ENCODE peak calls at places on chromosome 1, in ten cellular contexts. One of them, this sample, is unnamed.

GRCh38 chr1:236214761-236215160 is 67.0 kb downstream of the ERO1B start:
- DNase-seq in Panc1: no peak
- DNase-seq in BE2C: no peak
- DNase-seq in Caco-2: no peak
- DNase-seq in GM12864: no peak
- DNase-seq in NB4: no peak
- DNase-seq in AG04450: no peak
- DNase-seq in IMR-90: no peak
- DNase-seq in lower lobe of right lung: no peak
- DNase-seq in epithelial cell of esophagus: no peak
- DNase-seq in this sample: no peak

GRCh38 chr1:6041432-6042062 is 4.1 kb upstream of the KCNAB2 start:
- DNase-seq in Panc1: no peak
- DNase-seq in BE2C: peak; percentile 72
- DNase-seq in Caco-2: no peak
- DNase-seq in GM12864: no peak
- DNase-seq in NB4: peak; percentile 46
- DNase-seq in AG04450: no peak
- DNase-seq in IMR-90: no peak
- DNase-seq in lower lobe of right lung: peak; percentile 70
- DNase-seq in epithelial cell of esophagus: peak; percentile 46
- DNase-seq in this sample: no peak

GRCh38 chr1:220680085-220680687 is 10.0 kb upstream of the C1orf115 start:
- DNase-seq in Panc1: peak; percentile 41
- DNase-seq in BE2C: peak; percentile 26
- DNase-seq in Caco-2: no peak
- DNase-seq in GM12864: peak; percentile 29
- DNase-seq in NB4: peak; percentile 48
- DNase-seq in AG04450: no peak
- DNase-seq in IMR-90: peak; percentile 19
- DNase-seq in lower lobe of right lung: no peak
- DNase-seq in epithelial cell of esophagus: peak; percentile 58
- DNase-seq in this sample: peak; percentile 56

GRCh38 chr1:61606448-61607312 is 118.3 kb downstream of the TM2D1 start:
- DNase-seq in Panc1: no peak
- DNase-seq in BE2C: no peak
- DNase-seq in Caco-2: no peak
- DNase-seq in GM12864: no peak
- DNase-seq in NB4: no peak
- DNase-seq in AG04450: no peak
- DNase-seq in IMR-90: no peak
- DNase-seq in lower lobe of right lung: peak; percentile 51
- DNase-seq in epithelial cell of esophagus: peak; percentile 94
- DNase-seq in this sample: no peak

GRCh38 chr1:174794861-174795260 is 204.9 kb upstream of the CACYBP start:
- DNase-seq in Panc1: no peak
- DNase-seq in BE2C: no peak
- DNase-seq in Caco-2: no peak
- DNase-seq in GM12864: no peak
- DNase-seq in NB4: no peak
- DNase-seq in AG04450: no peak
- DNase-seq in IMR-90: no peak
- DNase-seq in lower lobe of right lung: no peak
- DNase-seq in epithelial cell of esophagus: no peak
- DNase-seq in this sample: no peak

GRCh38 chr1:38138498-38139233 is 92.1 kb upstream of the POU3F1 start:
- DNase-seq in Panc1: peak; percentile 77
- DNase-seq in BE2C: no peak
- DNase-seq in Caco-2: no peak
- DNase-seq in GM12864: no peak
- DNase-seq in NB4: no peak
- DNase-seq in AG04450: peak; percentile 96
- DNase-seq in IMR-90: peak; percentile 97
- DNase-seq in lower lobe of right lung: peak; percentile 79
- DNase-seq in epithelial cell of esophagus: peak; percentile 99
- DNase-seq in this sample: no peak

GRCh38 chr1:56189946-56190920 is 389.1 kb downstream of the PLPP3 start:
- DNase-seq in Panc1: no peak
- DNase-seq in BE2C: no peak
- DNase-seq in Caco-2: no peak
- DNase-seq in GM12864: no peak
- DNase-seq in NB4: peak; percentile 4
- DNase-seq in AG04450: no peak
- DNase-seq in IMR-90: no peak
- DNase-seq in lower lobe of right lung: no peak
- DNase-seq in epithelial cell of esophagus: no peak
- DNase-seq in this sample: no peak

GRCh38 chr1:30744060-30744756 is 13.4 kb downstream of the LAPTM5 start:
- DNase-seq in Panc1: no peak
- DNase-seq in BE2C: no peak
- DNase-seq in Caco-2: no peak
- DNase-seq in GM12864: no peak
- DNase-seq in NB4: no peak
- DNase-seq in AG04450: peak; percentile 27
- DNase-seq in IMR-90: peak; percentile 73
- DNase-seq in lower lobe of right lung: no peak
- DNase-seq in epithelial cell of esophagus: peak; percentile 26
- DNase-seq in this sample: peak; percentile 89

GRCh38 chr1:40868051-40868723 is 6.0 kb upstream of the CITED4 start:
- DNase-seq in Panc1: peak; percentile 48
- DNase-seq in BE2C: no peak
- DNase-seq in Caco-2: peak; percentile 63
- DNase-seq in GM12864: no peak
- DNase-seq in NB4: no peak
- DNase-seq in AG04450: no peak
- DNase-seq in IMR-90: peak; percentile 84
- DNase-seq in lower lobe of right lung: no peak
- DNase-seq in epithelial cell of esophagus: peak; percentile 89
- DNase-seq in this sample: no peak

GRCh38 chr1:234721476-234722266 is 111.7 kb upstream of the IRF2BP2 start:
- DNase-seq in Panc1: no peak
- DNase-seq in BE2C: no peak
- DNase-seq in Caco-2: peak; percentile 50
- DNase-seq in GM12864: no peak
- DNase-seq in NB4: peak; percentile 58
- DNase-seq in AG04450: peak; percentile 77
- DNase-seq in IMR-90: peak; percentile 98
- DNase-seq in lower lobe of right lung: no peak
- DNase-seq in epithelial cell of esophagus: no peak
- DNase-seq in this sample: no peak

GRCh38 chr1:214638997-214639396 is 36.0 kb downstream of the CENPF start:
- DNase-seq in Panc1: no peak
- DNase-seq in BE2C: no peak
- DNase-seq in Caco-2: no peak
- DNase-seq in GM12864: no peak
- DNase-seq in NB4: no peak
- DNase-seq in AG04450: no peak
- DNase-seq in IMR-90: peak; percentile 76
- DNase-seq in lower lobe of right lung: no peak
- DNase-seq in epithelial cell of esophagus: no peak
- DNase-seq in this sample: no peak

DNA sequence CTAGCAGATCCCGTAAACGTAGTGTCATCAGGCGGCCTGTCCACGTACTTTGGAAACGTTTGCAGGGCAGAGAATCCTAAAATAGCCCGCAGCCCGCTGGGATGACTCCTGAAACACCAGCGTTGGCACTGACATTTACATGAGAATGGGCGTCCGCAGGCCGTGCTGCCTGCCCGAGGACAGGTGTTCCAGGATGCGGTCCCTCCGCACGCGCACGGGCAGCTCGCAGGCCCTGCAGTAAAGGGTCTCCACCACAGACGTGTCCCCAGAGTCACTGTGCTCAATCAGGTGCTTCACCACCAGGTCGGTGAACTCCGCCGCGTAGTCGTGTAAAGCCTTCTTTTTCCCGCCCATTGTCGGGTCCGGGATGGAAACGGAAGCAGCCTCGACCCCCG is 5.9 kb upstream of the CCDC27 start:
- DNase-seq in Panc1: no peak
- DNase-seq in BE2C: no peak
- DNase-seq in Caco-2: no peak
- DNase-seq in GM12864: no peak
- DNase-seq in NB4: no peak
- DNase-seq in AG04450: no peak
- DNase-seq in IMR-90: no peak
- DNase-seq in lower lobe of right lung: peak; percentile 45
- DNase-seq in epithelial cell of esophagus: no peak
- DNase-seq in this sample: no peak
- H3K4me3 ChIP-seq in Panc1: peak overlapping the region; percentile 68
- H3K4me3 ChIP-seq in BE2C: peak overlapping the region; percentile 61
- H3K4me3 ChIP-seq in Caco-2: no peak overlapping the region
- H3K4me3 ChIP-seq in GM12864: peak overlapping the region; percentile 73
- H3K4me3 ChIP-seq in NB4: peak overlapping the region; percentile 48
- H3K4me3 ChIP-seq in AG04450: peak overlapping the region; percentile 59
- H3K4me3 ChIP-seq in IMR-90: peak overlapping the region; percentile 63
- H3K4me3 ChIP-seq in lower lobe of right lung: peak overlapping the region; percentile 78
- H3K4me3 ChIP-seq in epithelial cell of esophagus: peak overlapping the region; percentile 53
- H3K4me3 ChIP-seq in this sample: peak overlapping the region; percentile 67

GRCh38 chr1:217049081-217049480 is 325.9 kb upstream of the ESRRG start:
- DNase-seq in Panc1: no peak
- DNase-seq in BE2C: no peak
- DNase-seq in Caco-2: no peak
- DNase-seq in GM12864: no peak
- DNase-seq in NB4: no peak
- DNase-seq in AG04450: no peak
- DNase-seq in IMR-90: no peak
- DNase-seq in lower lobe of right lung: no peak
- DNase-seq in epithelial cell of esophagus: no peak
- DNase-seq in this sample: no peak

GRCh38 chr1:217048104-217048707 is 325.0 kb upstream of the ESRRG start:
- DNase-seq in Panc1: no peak
- DNase-seq in BE2C: peak; percentile 61
- DNase-seq in Caco-2: peak; percentile 33
- DNase-seq in GM12864: no peak
- DNase-seq in NB4: peak; percentile 35
- DNase-seq in AG04450: no peak
- DNase-seq in IMR-90: no peak
- DNase-seq in lower lobe of right lung: no peak
- DNase-seq in epithelial cell of esophagus: peak; percentile 15
- DNase-seq in this sample: peak; percentile 37

GRCh38 chr1:217052196-217052595 is 329.0 kb upstream of the ESRRG start:
- DNase-seq in Panc1: no peak
- DNase-seq in BE2C: no peak
- DNase-seq in Caco-2: no peak
- DNase-seq in GM12864: no peak
- DNase-seq in NB4: no peak
- DNase-seq in AG04450: no peak
- DNase-seq in IMR-90: peak; percentile 6
- DNase-seq in lower lobe of right lung: no peak
- DNase-seq in epithelial cell of esophagus: peak; percentile 54
- DNase-seq in this sample: no peak

GRCh38 chr1:217059401-217059800 is 336.2 kb upstream of the ESRRG start:
- DNase-seq in Panc1: no peak
- DNase-seq in BE2C: no peak
- DNase-seq in Caco-2: no peak
- DNase-seq in GM12864: no peak
- DNase-seq in NB4: peak; percentile 2
- DNase-seq in AG04450: no peak
- DNase-seq in IMR-90: no peak
- DNase-seq in lower lobe of right lung: no peak
- DNase-seq in epithelial cell of esophagus: no peak
- DNase-seq in this sample: no peak

GRCh38 chr1:217053666-217054065 is 330.4 kb upstream of the ESRRG start:
- DNase-seq in Panc1: no peak
- DNase-seq in BE2C: no peak
- DNase-seq in Caco-2: no peak
- DNase-seq in GM12864: no peak
- DNase-seq in NB4: no peak
- DNase-seq in AG04450: no peak
- DNase-seq in IMR-90: no peak
- DNase-seq in lower lobe of right lung: no peak
- DNase-seq in epithelial cell of esophagus: no peak
- DNase-seq in this sample: no peak
- TF ChIP-seq CTCF in Panc1: no peak
- TF ChIP-seq CTCF in BE2C: no peak
- TF ChIP-seq CTCF in Caco-2: no peak
- TF ChIP-seq CTCF in GM12864: no peak
- TF ChIP-seq CTCF in NB4: no peak
- TF ChIP-seq CTCF in AG04450: no peak
- TF ChIP-seq CTCF in IMR-90: no peak
- TF ChIP-seq CTCF in lower lobe of right lung: no peak
- TF ChIP-seq CTCF in epithelial cell of esophagus: no peak
- TF ChIP-seq CTCF in this sample: no peak

DNA sequence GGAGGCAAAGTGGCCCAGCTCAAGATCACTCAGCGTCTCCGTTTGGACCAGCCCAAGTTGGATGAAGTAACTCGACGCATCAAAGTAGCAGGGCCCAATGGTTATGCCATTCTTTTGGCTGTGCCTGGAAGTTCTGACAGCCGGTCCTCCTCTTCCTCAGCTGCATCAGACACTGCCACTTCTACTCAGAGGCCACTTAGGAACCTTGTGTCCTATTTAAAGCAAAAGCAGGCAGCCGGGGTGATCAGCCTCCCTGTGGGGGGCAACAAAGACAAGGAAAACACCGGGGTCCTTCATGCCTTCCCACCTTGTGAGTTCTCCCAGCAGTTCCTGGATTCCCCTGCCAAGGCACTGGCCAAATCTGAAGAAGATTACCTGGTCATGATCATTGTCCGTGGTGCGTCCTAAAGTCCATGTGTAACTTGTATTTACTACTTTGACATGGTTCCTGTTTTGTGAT is 2.7 kb downstream of the RBM15 start:
- DNase-seq in Panc1: no peak
- DNase-seq in BE2C: no peak
- DNase-seq in Caco-2: no peak
- DNase-seq in GM12864: no peak
- DNase-seq in NB4: no peak
- DNase-seq in AG04450: no peak
- DNase-seq in IMR-90: no peak
- DNase-seq in lower lobe of right lung: no peak
- DNase-seq in epithelial cell of esophagus: no peak
- DNase-seq in this sample: no peak
- H3K4me3 ChIP-seq in Panc1: peak overlapping the region; percentile 82
- H3K4me3 ChIP-seq in BE2C: peak overlapping the region; percentile 90
- H3K4me3 ChIP-seq in Caco-2: no peak overlapping the region
- H3K4me3 ChIP-seq in GM12864: peak overlapping the region; percentile 86
- H3K4me3 ChIP-seq in NB4: peak overlapping the region; percentile 81
- H3K4me3 ChIP-seq in AG04450: peak overlapping the region; percentile 47
- H3K4me3 ChIP-seq in IMR-90: peak overlapping the region; percentile 9
- H3K4me3 ChIP-seq in lower lobe of right lung: peak overlapping the region; percentile 10
- H3K4me3 ChIP-seq in epithelial cell of esophagus: peak overlapping the region; percentile 33
- H3K4me3 ChIP-seq in this sample: peak overlapping the region; percentile 51

GRCh38 chr1:8460132-8460544 is 142.2 kb downstream of the SLC45A1 start:
- DNase-seq in Panc1: no peak
- DNase-seq in BE2C: no peak
- DNase-seq in Caco-2: no peak
- DNase-seq in GM12864: no peak
- DNase-seq in NB4: no peak
- DNase-seq in AG04450: no peak
- DNase-seq in IMR-90: no peak
- DNase-seq in lower lobe of right lung: no peak
- DNase-seq in epithelial cell of esophagus: no peak
- DNase-seq in this sample: no peak
- TF ChIP-seq CTCF in Panc1: no peak
- TF ChIP-seq CTCF in BE2C: no peak
- TF ChIP-seq CTCF in Caco-2: no peak
- TF ChIP-seq CTCF in GM12864: no peak
- TF ChIP-seq CTCF in NB4: no peak
- TF ChIP-seq CTCF in AG04450: peak; percentile 18
- TF ChIP-seq CTCF in IMR-90: no peak
- TF ChIP-seq CTCF in lower lobe of right lung: no peak
- TF ChIP-seq CTCF in epithelial cell of esophagus: no peak
- TF ChIP-seq CTCF in this sample: no peak